ENCODE peak calls at places on chromosomes 16 and 17, in seven cellular contexts. J is heart right ventricle, R is BE2C, P is neural progenitor cell, F is fibroblast of lung, K is lower lobe of right lung, B is mucosa of descending colon. W is an unnamed sample. For H3K4me1, the result is how much of the 10 kb centered on the place peaks cover.

GRCh38 chr17:2841606-2842005 is 45.4 kb downstream of the RAP1GAP2 start:
- DNase-seq in F (no peak), B (no peak), J (no peak), K (no peak), P (no peak), R (no peak), W (no peak)

GRCh38 chr17:30000001-30000754 is 58.7 kb downstream of the EFCAB5 start:
- DNase-seq in K (no peak), F (peak), J (no peak), R (no peak), B (no peak), P (no peak), W (no peak)

GRCh38 chr16:86343733-86344585 is 166.4 kb upstream of the FOXF1 start:
- DNase-seq in F (no peak), B (no peak), P (no peak), K (no peak), R (peak), J (no peak), W (no peak)

GRCh38 chr17:4901648-4902344 is 1.1 kb downstream of the CHRNE start:
- DNase-seq in R (no peak), K (peak), F (no peak), J (peak), B (peak), P (no peak), W (peak)

GRCh38 chr16:3878610-3879009 is 1.9 kb downstream of the CREBBP start:
- DNase-seq in B (no peak), K (no peak), R (no peak), J (no peak), F (peak), P (no peak), W (no peak)

GRCh38 chr16:49400611-49401010 is 27.0 kb downstream of the C16orf78 start:
- DNase-seq in R (no peak), B (no peak), J (no peak), K (no peak), P (no peak), F (no peak), W (no peak)

GRCh38 chr17:75352079-75352569 is 53.4 kb downstream of the GRB2 start:
- DNase-seq in R (peak), F (no peak), J (no peak), B (no peak), K (no peak), P (peak), W (no peak)

GRCh38 chr17:56112086-56112485 is 41.2 kb upstream of the ANKFN1 start:
- DNase-seq in B (no peak), R (no peak), P (no peak), K (no peak), J (no peak), F (peak), W (no peak)

GRCh38 chr16:12252616-12253015 is 276.1 kb downstream of the SNX29 start:
- DNase-seq in B (no peak), J (no peak), R (no peak), F (no peak), K (no peak), P (no peak), W (no peak)

GRCh38 chr17:46770818-46771600 is 47.5 kb downstream of the WNT3 start:
- DNase-seq in R (peak), K (peak), F (peak), P (peak), J (no peak), B (peak), W (no peak)

GRCh38 chr17:1484586-1485310 is 7.7 kb downstream of the MYO1C start:
- DNase-seq in R (peak), K (peak), B (peak), F (peak), P (peak), J (peak), W (peak)

GRCh38 chr16:89257281-89257731 is 39.8 kb downstream of the ZNF778 start:
- DNase-seq in F (no peak), R (peak), P (peak), K (no peak), J (no peak), B (no peak), W (no peak)

GRCh38 chr16:69106491-69107291 is 1.2 kb downstream of the HAS3 start:
- DNase-seq in B (peak), J (no peak), R (no peak), P (peak), K (no peak), F (no peak), W (no peak)

GRCh38 chr17:75773121-75773807 is 8.3 kb upstream of the GALK1 start:
- DNase-seq in F (no peak), B (no peak), P (no peak), K (no peak), R (no peak), J (no peak), W (peak)

GRCh38 chr17:7888184-7888920 is at the start of gene CHD3:
- DNase-seq in B (peak), P (peak), F (peak), K (no peak), R (peak), J (no peak), W (no peak)

GRCh38 chr17:27502526-27503324 is 46.5 kb downstream of the KSR1 start:
- DNase-seq in F (peak), K (no peak), R (no peak), J (no peak), P (no peak), B (no peak), W (no peak)

GRCh38 chr17:11551442-11551841 is 46.8 kb upstream of the DNAH9 start:
- DNase-seq in B (no peak), K (no peak), F (no peak), J (no peak), P (no peak), R (no peak), W (no peak)

GRCh38 chr16:12061336-12062055 is 85.0 kb downstream of the SNX29 start:
- DNase-seq in B (no peak), F (no peak), R (no peak), K (peak), J (no peak), P (no peak), W (peak)

GRCh38 chr16:66364959-66365306 is 1.6 kb upstream of the CDH5 start:
- DNase-seq in B (no peak), K (no peak), P (no peak), F (no peak), J (no peak), R (no peak), W (no peak)
- H3K4me1 ChIP-seq in B (under half), K (half or more), P (under half), F (under half), J (half or more), R (under half), W (under half)

GRCh38 chr17:42251115-42251514 is 25.1 kb downstream of the STAT5B start:
- DNase-seq in F (peak), K (no peak), B (no peak), J (no peak), P (no peak), R (no peak), W (no peak)

GRCh38 chr17:42253601-42254000 is 22.6 kb downstream of the STAT5B start:
- DNase-seq in P (no peak), B (no peak), K (no peak), R (no peak), F (no peak), J (no peak), W (no peak)

GRCh38 chr17:42253173-42253545 is 23.0 kb downstream of the STAT5B start:
- DNase-seq in P (no peak), B (no peak), F (no peak), R (no peak), J (no peak), K (no peak), W (no peak)

GRCh38 chr17:42252528-42253172 is 23.5 kb downstream of the STAT5B start:
- DNase-seq in F (no peak), J (no peak), R (no peak), K (no peak), B (no peak), P (no peak), W (no peak)

GRCh38 chr17:42255425-42255810 is 20.8 kb downstream of the STAT5B start:
- DNase-seq in K (no peak), J (no peak), P (no peak), R (no peak), F (no peak), B (no peak), W (no peak)
- H3K4me3 ChIP-seq in K (no peak), J (no peak), P (no peak), R (no peak), F (no peak), B (no peak), W (no peak)

GRCh38 chr17:71762526-71762925 is 358.3 kb upstream of the SOX9 start:
- DNase-seq in P (no peak), B (no peak), R (no peak), K (no peak), J (no peak), F (no peak), W (no peak)

GRCh38 chr17:71759422-71760060 is 361.3 kb upstream of the SOX9 start:
- DNase-seq in J (no peak), F (peak), R (no peak), B (no peak), K (no peak), P (no peak), W (no peak)

GRCh38 chr17:71765437-71765836 is 355.4 kb upstream of the SOX9 start:
- DNase-seq in F (peak), P (no peak), K (no peak), R (peak), B (no peak), J (no peak), W (no peak)

GRCh38 chr17:71760062-71760720 is 360.6 kb upstream of the SOX9 start:
- DNase-seq in F (peak), R (no peak), B (no peak), P (no peak), K (no peak), J (no peak), W (no peak)

DNA sequence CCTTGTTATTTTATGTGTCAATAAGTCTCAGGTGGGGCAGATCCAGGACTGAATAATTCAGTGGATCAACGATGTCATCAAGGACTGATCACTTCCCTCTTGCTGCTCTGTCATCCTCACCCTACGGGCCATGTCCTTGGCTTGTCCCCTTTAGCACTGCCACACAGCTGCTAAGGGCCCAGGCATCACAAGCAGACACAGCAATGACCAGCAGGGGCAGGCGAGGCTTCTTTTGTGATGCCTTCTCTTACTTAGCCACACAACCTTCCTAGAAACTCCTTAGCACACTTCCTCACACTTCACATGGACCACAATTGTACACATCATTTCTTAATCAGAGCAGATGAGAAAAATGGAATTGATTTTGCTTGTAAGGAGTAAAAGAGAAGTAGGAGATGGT is 356.3 kb upstream of the SOX9 start:
- DNase-seq in P (peak), B (peak), K (no peak), R (peak), F (peak), J (peak), W (no peak)
- TF ChIP-seq CTCF in P (peak), B (no peak), K (no peak), R (peak), F (no peak), J (peak), W (no peak)

GRCh38 chr16:473046-474043 is 47.9 kb downstream of the RAB11FIP3 start:
- DNase-seq in B (no peak), K (no peak), F (peak), R (no peak), J (no peak), P (no peak), W (no peak)

GRCh38 chr16:477287-477686 is 50.2 kb upstream of the CAPN15 start:
- DNase-seq in R (no peak), J (peak), B (no peak), P (no peak), F (no peak), K (no peak), W (peak)

GRCh38 chr16:477758-478157 is 49.8 kb upstream of the CAPN15 start:
- DNase-seq in R (no peak), F (no peak), J (no peak), B (no peak), K (no peak), P (no peak), W (peak)

GRCh38 chr16:474420-475122 is 49.1 kb downstream of the RAB11FIP3 start:
- DNase-seq in F (no peak), R (no peak), K (no peak), B (peak), P (no peak), J (no peak), W (no peak)

GRCh38 chr16:476039-476438 is 50.6 kb downstream of the RAB11FIP3 start:
- DNase-seq in B (peak), J (no peak), F (no peak), R (no peak), K (no peak), P (no peak), W (no peak)
- H3K4me1 ChIP-seq in B (under half), J (under half), F (under half), R (under half), K (under half), P (under half), W (under half)